ENCODE peak calls at places on chromosomes 16 and 17, in four cellular contexts. V is HL-60, N is left lung, G is suprapubic skin. L is an unnamed sample. For H3K27me3, the result is how much of the 10 kb centered on the place peaks cover.

GRCh38 chr17:83176272-83176955 is 97.0 kb downstream of the METRNL start:
- DNase-seq in V (no peak), N (peak), G (no peak), L (no peak)

GRCh38 chr17:80877095-80877828 is 114.4 kb upstream of the CHMP6 start:
- DNase-seq in V (no peak), N (peak), G (peak), L (no peak)

GRCh38 chr17:58332720-58333395 is 4.3 kb upstream of the TSPOAP1 start:
- DNase-seq in V (peak), N (no peak), G (no peak), L (no peak)

GRCh38 chr17:10875411-10875810 is 37.5 kb upstream of the PIRT start:
- DNase-seq in V (no peak), N (no peak), G (no peak), L (no peak)

GRCh38 chr16:8850279-8850885 is 18.4 kb downstream of the CARHSP1 start:
- DNase-seq in V (peak), N (no peak), G (no peak), L (no peak)

GRCh38 chr17:50310455-50311111 is 35.3 kb upstream of the XYLT2 start:
- DNase-seq in V (no peak), N (no peak), G (no peak), L (no peak)

GRCh38 chr17:75430159-75430748 is 24.8 kb upstream of the GRB2 start:
- DNase-seq in V (no peak), N (no peak), G (no peak), L (no peak)

GRCh38 chr17:70134042-70134441 is 35.3 kb upstream of the KCNJ2 start:
- DNase-seq in V (no peak), N (no peak), G (no peak), L (no peak)

GRCh38 chr16:13645525-13645924 is 274.4 kb upstream of the ERCC4 start:
- DNase-seq in V (no peak), N (no peak), G (no peak), L (no peak)

GRCh38 chr16:77834600-77834963 is 46.2 kb downstream of the VAT1L start:
- DNase-seq in V (no peak), N (no peak), G (no peak), L (no peak)

GRCh38 chr16:3161235-3162018 is 26.6 kb upstream of the OR1F1 start:
- DNase-seq in V (no peak), N (no peak), G (no peak), L (no peak)

GRCh38 chr17:32486701-32487459 is at the start of gene CDK5R1:
- DNase-seq in V (peak), N (no peak), G (no peak), L (no peak)

GRCh38 chr17:77450742-77451270 is 310.0 kb downstream of the SEC14L1 start:
- DNase-seq in V (no peak), N (no peak), G (no peak), L (no peak)

GRCh38 chr16:80330803-80331202 is 210.0 kb upstream of the DYNLRB2 start:
- DNase-seq in V (no peak), N (no peak), G (no peak), L (no peak)

GRCh38 chr16:52696126-52696525 is 149.2 kb upstream of the TOX3 start:
- DNase-seq in V (no peak), N (no peak), G (no peak), L (no peak)

GRCh38 chr17:9928601-9929341 is 23.7 kb upstream of the RCVRN start:
- DNase-seq in V (no peak), N (no peak), G (no peak), L (no peak)

GRCh38 chr17:60496051-60496450 is 30.0 kb downstream of the APPBP2 start:
- DNase-seq in V (no peak), N (no peak), G (no peak), L (no peak)

GRCh38 chr16:57795431-57795878 is 6.8 kb downstream of the KIFC3 start:
- DNase-seq in V (peak), N (no peak), G (no peak), L (no peak)

GRCh38 chr16:78731785-78732184 is 632.3 kb downstream of the WWOX start:
- DNase-seq in V (no peak), N (no peak), G (no peak), L (no peak)

GRCh38 chr16:11202260-11203091 is 53.5 kb downstream of the SOCS1 start:
- DNase-seq in V (no peak), N (no peak), G (no peak), L (no peak)

GRCh38 chr17:49898547-49899490 is 51.0 kb upstream of the TAC4 start:
- DNase-seq in V (no peak), N (no peak), G (no peak), L (no peak)

DNA sequence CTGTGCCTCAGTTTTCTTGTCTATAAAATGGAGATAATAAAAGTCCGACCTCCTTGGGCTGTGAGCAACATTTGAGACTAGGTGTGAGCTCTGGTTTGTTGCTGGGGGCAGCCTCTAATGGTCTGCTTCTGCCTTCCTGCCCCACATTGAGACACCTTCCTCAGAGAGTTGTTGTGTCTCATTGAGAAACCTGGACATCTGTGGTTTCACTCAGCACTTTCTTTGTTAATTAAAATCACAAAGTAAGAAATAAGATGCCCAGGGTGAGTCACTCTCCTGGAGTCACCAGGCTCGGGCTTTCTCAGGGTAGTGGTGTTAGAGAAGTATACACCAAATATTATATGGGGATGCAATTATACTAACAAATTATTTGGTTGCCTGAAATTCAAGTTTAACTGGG is 389.2 kb upstream of the SALL1 start:
- DNase-seq in V (no peak), N (no peak), G (no peak), L (no peak)
- H3K27ac ChIP-seq in V (no peak), N (no peak), G (no peak), L (no peak)

DNA sequence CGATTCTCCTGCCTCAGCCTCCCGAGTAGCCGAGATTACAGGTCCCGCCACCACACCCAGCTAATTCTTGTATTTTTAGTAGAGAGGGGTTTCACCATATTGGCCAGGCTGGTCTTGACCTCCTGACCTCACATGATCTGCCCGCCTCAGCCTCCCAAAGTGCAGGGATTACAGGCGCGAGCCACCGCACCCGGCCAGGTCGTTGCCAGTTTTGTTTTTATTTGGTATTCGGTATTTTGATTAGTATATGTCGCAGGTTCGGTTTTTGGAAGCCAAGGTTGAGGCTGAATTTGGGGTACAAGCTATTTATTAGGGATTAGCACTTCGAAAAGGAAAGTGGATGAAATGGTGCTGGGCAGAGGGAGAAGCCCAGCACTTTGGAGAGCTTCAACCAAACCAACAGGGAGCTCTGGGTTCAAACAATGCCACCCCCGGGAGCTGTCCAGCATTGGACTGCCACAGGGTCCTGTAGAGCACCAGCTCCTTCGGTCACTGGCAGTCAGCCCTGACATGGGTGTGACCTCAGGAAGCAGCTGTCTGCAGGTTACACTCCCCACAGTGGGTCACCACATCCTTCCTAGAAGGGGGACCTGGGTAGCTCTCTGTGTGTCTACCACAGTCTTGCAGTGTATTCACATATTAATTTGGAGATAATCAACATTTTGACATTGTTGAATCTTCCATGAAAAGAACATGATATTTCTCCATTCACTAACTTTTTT is 1.5 kb upstream of the CLEC10A start:
- DNase-seq in V (peak), N (no peak), G (no peak), L (no peak)
- H3K27me3 ChIP-seq in V (under half), N (under half), G (under half), L (under half)

GRCh38 chr16:75111514-75112280 is 4.9 kb downstream of the LDHD start:
- DNase-seq in V (no peak), N (peak), G (peak), L (no peak)
- TF ChIP-seq CTCF in V (no peak), N (no peak), G (peak), L (no peak)

DNA sequence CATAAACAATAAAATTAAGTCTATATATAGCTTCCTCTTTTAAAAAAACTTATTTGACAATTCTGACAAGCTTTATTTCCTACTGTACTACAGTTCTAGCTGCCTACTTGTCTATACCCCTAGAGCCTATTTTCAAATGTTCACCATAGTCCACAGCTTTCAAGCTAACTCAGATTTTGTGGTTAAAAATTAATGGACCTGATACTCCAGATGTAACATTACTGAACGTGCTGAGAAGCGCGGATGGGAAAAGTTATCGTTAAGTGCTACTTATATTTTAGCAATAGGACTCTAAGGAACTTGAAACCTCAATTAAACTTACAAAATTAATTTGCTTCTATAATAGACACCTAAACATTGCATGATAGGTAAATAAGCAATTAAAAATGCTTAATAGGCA is 31.3 kb downstream of the GNA13 start:
- DNase-seq in V (no peak), N (no peak), G (no peak), L (no peak)
- H3K27ac ChIP-seq in V (no peak), N (no peak), G (no peak), L (no peak)

L was measured in thoracic aorta.